ENCODE peak calls at places on chromosomes 12 and 14, in four cellular contexts. S, U, Z and Y are unnamed samples.

GRCh38 chr12:13102481-13103195 is 829 bp downstream of the GSG1 start:
- DNase-seq in S (no peak), U (no peak), Z (no peak), Y (peak; percentile 54)

GRCh38 chr12:90909069-90909676 is 45.8 kb downstream of the CCER1 start:
- DNase-seq in U (no peak), Z (no peak), S (no peak), Y (peak; percentile 3)

GRCh38 chr14:96117101-96117897 is 78.1 kb downstream of the C14orf132 start:
- DNase-seq in S (no peak), Z (no peak), U (no peak), Y (peak; percentile 46)

GRCh38 chr14:70919774-70920173 is 12.5 kb downstream of the PCNX1 start:
- DNase-seq in S (no peak), U (no peak), Z (no peak), Y (peak; percentile 24)

GRCh38 chr12:68529466-68529865 is 81.2 kb upstream of the RAP1B start:
- DNase-seq in Z (no peak), S (no peak), U (no peak), Y (no peak)

GRCh38 chr14:89013698-89014569 is 189.5 kb downstream of the TTC8 start:
- DNase-seq in S (no peak), U (no peak), Z (no peak), Y (no peak)

GRCh38 chr14:60722163-60722835 is 1.9 kb downstream of the SIX4 start:
- DNase-seq in Z (peak; percentile 36), S (peak; percentile 51), U (peak; percentile 7), Y (peak; percentile 19)

GRCh38 chr12:51391047-51391837 is at the start of gene GALNT6:
- DNase-seq in Z (peak; percentile 29), S (no peak), U (peak; percentile 87), Y (peak; percentile 69)

GRCh38 chr14:103185051-103186027 is 62.1 kb downstream of the TNFAIP2 start:
- DNase-seq in U (no peak), S (no peak), Z (no peak), Y (no peak)

GRCh38 chr14:36502558-36503508 is 17.2 kb downstream of the NKX2-1 start:
- DNase-seq in S (no peak), U (no peak), Z (no peak), Y (peak; percentile 67)

GRCh38 chr14:97888331-97888730 is 1091.1 kb downstream of the VRK1 start:
- DNase-seq in S (no peak), U (no peak), Z (no peak), Y (no peak)

GRCh38 chr12:46964496-46965098 is 114.8 kb upstream of the PCED1B start:
- DNase-seq in Z (no peak), U (no peak), S (no peak), Y (no peak)

DNA sequence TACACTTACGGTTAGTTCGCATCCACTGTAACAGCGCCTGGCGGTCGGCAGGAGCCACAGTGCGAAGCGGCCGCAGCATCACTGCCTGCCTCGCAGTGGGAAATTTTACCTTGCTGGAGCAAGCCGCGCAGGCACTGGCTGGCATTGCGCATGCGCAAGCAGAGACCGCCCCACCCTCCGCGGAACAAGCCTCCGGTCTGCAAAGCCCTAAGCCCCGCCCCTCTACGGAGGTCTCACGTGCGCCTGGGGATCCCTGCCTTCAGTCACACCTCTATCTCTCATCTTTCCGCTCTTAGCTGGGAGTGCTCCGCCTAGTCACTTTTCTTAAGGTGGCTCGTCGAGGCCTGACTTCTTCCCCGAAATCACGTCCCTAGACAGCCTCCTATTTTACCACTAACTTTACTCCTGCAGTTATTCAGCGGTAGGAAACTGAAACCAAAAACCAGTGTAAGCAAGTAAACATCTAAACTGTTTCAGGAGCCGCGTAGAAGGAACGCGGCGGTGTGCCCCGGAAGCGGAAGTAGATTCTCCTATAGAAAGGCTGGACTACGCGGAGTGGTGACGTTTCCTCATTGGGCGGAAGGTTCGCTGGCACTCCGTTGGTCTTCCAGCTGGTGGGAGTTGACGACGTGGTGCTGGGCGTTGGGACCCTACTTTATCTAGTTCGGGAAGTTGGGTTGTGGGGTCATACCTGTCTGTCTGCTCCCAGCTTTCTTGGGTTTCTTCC is at the start of gene SRP54:
- DNase-seq in Z (peak; percentile 99), S (peak; percentile 99), U (peak; percentile 100), Y (peak; percentile 100)
- TF ChIP-seq POLR2A in Z (peak; percentile 99), S (peak; percentile 76), U (peak; percentile 95), Y (peak; percentile 78)

GRCh38 chr12:111426341-111427185 is 20.8 kb downstream of the SH2B3 start:
- DNase-seq in U (peak; percentile 59), S (no peak), Z (no peak), Y (no peak)

GRCh38 chr12:111427417-111428074 is 21.8 kb downstream of the SH2B3 start:
- DNase-seq in Z (no peak), S (no peak), U (no peak), Y (no peak)

GRCh38 chr12:111424189-111424792 is 18.6 kb downstream of the SH2B3 start:
- DNase-seq in Z (no peak), S (no peak), U (no peak), Y (no peak)

GRCh38 chr12:111424793-111425251 is 19.1 kb downstream of the SH2B3 start:
- DNase-seq in Z (no peak), S (no peak), U (no peak), Y (no peak)

DNA sequence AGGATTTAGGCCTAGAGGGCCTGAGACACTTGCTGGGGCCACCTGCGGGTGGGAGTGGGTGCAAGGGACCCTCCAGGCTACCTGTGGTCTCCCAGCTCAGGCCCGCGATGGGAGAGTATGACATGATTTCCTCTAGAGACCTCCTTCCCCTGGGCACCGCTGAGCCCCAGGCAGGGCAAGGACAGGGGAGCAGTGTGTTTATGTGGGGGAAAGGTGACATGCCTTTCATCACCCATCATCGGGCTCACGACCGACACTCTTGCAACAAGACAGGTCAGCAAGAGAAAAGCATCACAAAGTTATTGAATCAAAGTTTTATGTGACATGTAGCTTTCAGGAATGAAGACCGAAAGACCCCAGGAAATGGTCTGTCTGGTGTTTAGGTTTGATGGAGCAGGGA is 19.9 kb downstream of the SH2B3 start:
- DNase-seq in U (no peak), S (no peak), Z (no peak), Y (no peak)
- TF ChIP-seq POLR2A in U (no peak), S (no peak), Z (no peak), Y (no peak)

GRCh38 chr14:90381999-90382451 is 14.8 kb upstream of the CALM1 start:
- DNase-seq in S (peak; percentile 53), Z (peak; percentile 58), U (peak; percentile 90), Y (peak; percentile 68)

GRCh38 chr14:90384543-90384911 is 12.3 kb upstream of the CALM1 start:
- DNase-seq in Z (no peak), S (no peak), U (no peak), Y (no peak)

GRCh38 chr14:90382491-90383125 is 14.2 kb upstream of the CALM1 start:
- DNase-seq in S (peak; percentile 76), Z (peak; percentile 73), U (peak; percentile 72), Y (peak; percentile 68)

GRCh38 chr14:90383731-90384542 is 12.9 kb upstream of the CALM1 start:
- DNase-seq in U (peak; percentile 65), Z (peak; percentile 58), S (peak; percentile 74), Y (peak; percentile 70)

DNA sequence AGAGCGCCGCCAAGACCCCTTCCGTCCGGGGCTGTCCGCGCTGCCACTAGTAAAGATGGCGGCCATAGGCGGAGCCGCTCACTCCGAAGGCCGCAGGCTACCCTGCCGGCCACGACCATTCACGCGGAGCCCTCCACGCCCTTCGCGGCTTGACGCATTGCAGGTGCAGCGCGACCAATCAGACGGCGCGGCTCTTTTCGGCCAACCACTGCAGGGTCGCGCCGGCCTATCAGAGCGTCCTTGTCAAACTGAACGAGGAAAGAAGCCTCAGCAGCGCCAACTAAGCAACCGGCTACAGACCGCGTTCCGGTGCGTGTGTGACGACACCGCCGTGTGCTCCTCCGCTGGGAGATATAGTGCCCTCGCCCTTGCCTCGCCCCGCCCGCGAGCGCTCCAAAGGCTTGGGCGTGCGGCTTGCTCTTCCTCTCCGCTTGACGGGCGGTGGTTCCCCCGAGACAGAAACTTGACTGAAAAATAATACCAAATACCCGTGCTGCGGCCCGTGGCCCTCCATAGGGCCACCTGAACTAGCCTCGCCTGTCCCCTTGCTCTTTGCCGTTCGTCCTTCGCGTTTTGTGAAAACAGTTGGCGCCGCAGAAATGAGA is 13.6 kb upstream of the CALM1 start:
- DNase-seq in Z (peak; percentile 100), S (peak; percentile 100), U (peak; percentile 100), Y (peak; percentile 100)
- TF ChIP-seq POLR2A in Z (peak; percentile 93), S (peak; percentile 97), U (peak; percentile 99), Y (peak; percentile 98)

DNA sequence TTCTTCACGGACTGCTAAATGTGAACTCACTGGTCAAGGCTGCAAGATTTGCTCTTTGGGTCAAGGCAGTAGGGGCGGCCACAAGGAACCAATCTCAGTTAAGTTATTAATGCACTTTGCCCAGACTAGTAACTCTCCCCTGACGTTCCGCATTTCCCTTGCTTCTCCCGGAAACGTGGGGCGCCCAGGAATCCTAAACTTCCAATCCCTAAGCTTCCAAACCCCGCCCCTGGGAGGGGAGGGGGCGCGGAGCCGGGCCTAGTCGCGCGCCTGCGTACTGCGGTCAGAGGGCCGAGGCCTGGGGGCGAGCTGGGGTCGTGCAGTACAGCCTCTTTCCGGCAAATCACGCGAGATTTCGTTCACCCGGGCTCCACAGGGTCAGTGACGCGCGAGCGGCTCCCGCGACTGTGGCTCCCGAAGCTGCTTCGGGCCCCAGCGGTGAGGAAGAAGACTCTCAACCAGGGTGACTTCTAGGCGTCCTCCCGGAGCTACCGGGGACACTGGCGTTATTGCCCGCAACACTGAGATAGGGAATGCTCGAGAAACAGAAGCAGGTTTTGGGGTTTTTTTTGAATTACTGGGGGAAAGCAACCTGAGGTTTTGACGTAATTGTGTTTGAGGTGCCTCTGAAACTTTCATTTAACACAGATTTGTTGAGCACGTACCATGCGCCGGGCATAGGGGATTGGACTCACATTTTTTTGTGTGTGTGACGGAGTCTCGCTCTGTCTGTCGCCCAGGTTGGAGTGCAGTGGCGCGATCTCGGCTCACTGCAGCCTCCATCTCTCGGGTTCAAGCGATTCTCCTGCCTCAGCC is at the start of gene PTGR2:
- DNase-seq in U (peak; percentile 96), S (peak; percentile 99), Z (peak; percentile 89), Y (peak; percentile 96)
- TF ChIP-seq POLR2A in U (peak; percentile 90), S (peak; percentile 94), Z (peak; percentile 79), Y (peak; percentile 88)